ENCODE peak calls at places on chromosomes 2 and 18, in seven cellular contexts. I is GM13977, Q is cardiac muscle cell, A is MM.1S, T is frontal cortex, B is K562, K is lower lobe of right lung. V is an unnamed sample.

GRCh38 chr2:218228366-218229092 is 11.5 kb downstream of the ARPC2 start:
- DNase-seq in I (no peak), Q (no peak), A (no peak), T (no peak), B (no peak), K (no peak), V (no peak)

GRCh38 chr2:136295168-136295567 is 177.2 kb upstream of the CXCR4 start:
- DNase-seq in I (no peak), Q (no peak), A (no peak), T (no peak), B (no peak), K (no peak), V (no peak)

GRCh38 chr2:231714639-231715498 is 6.5 kb downstream of the PTMA start:
- DNase-seq in I (peak; percentile 76), Q (peak; percentile 93), A (peak; percentile 67), T (peak; percentile 58), B (peak; percentile 51), K (peak; percentile 78), V (peak; percentile 89)

GRCh38 chr2:233399306-233400225 is 45.3 kb downstream of the DGKD start:
- DNase-seq in I (no peak), Q (no peak), A (no peak), T (no peak), B (no peak), K (no peak), V (no peak)

GRCh38 chr2:156341482-156342251 is 9.1 kb upstream of the NR4A2 start:
- DNase-seq in I (peak; percentile 94), Q (peak; percentile 87), A (peak; percentile 98), T (peak; percentile 76), B (peak; percentile 91), K (peak; percentile 93), V (peak; percentile 98)

GRCh38 chr2:54499666-54500065 is 43.5 kb downstream of the SPTBN1 start:
- DNase-seq in I (no peak), Q (no peak), A (no peak), T (no peak), B (no peak), K (no peak), V (no peak)

GRCh38 chr18:31977270-31977872 is 34.4 kb upstream of the TRAPPC8 start:
- DNase-seq in I (no peak), Q (peak; percentile 53), A (peak; percentile 63), T (no peak), B (peak; percentile 60), K (no peak), V (no peak)

GRCh38 chr2:17479875-17480274 is 38.4 kb downstream of the RAD51AP2 start:
- DNase-seq in I (no peak), Q (no peak), A (no peak), T (no peak), B (no peak), K (no peak), V (no peak)

GRCh38 chr18:35634376-35634775 is 52.8 kb downstream of the GALNT1 start:
- DNase-seq in I (no peak), Q (no peak), A (no peak), T (no peak), B (no peak), K (no peak), V (no peak)

GRCh38 chr2:113877651-113878594 is 12.0 kb upstream of the ACTR3 start:
- DNase-seq in I (no peak), Q (no peak), A (no peak), T (no peak), B (peak; percentile 46), K (no peak), V (no peak)

GRCh38 chr2:174748948-174749347 is 15.3 kb downstream of the CHRNA1 start:
- DNase-seq in I (peak; percentile 43), Q (peak; percentile 74), A (peak; percentile 57), T (no peak), B (peak; percentile 81), K (no peak), V (no peak)

GRCh38 chr2:232829988-232830387 is 40.1 kb upstream of the SNORC start:
- DNase-seq in I (no peak), Q (no peak), A (no peak), T (no peak), B (no peak), K (no peak), V (no peak)

GRCh38 chr2:73920577-73921545 is 5.8 kb upstream of the DGUOK start:
- DNase-seq in I (no peak), Q (peak; percentile 57), A (no peak), T (no peak), B (peak; percentile 87), K (peak; percentile 69), V (no peak)

GRCh38 chr18:36829362-36830140 is 624 bp downstream of the KIAA1328 start:
- DNase-seq in I (no peak), Q (peak; percentile 14), A (no peak), T (peak; percentile 33), B (no peak), K (no peak), V (no peak)

GRCh38 chr18:50847192-50847591 is 27.4 kb upstream of the MRO start:
- DNase-seq in I (no peak), Q (no peak), A (no peak), T (no peak), B (no peak), K (no peak), V (no peak)

GRCh38 chr2:71894266-71894665 is 253.4 kb downstream of the CYP26B1 start:
- DNase-seq in I (peak; percentile 3), Q (no peak), A (no peak), T (no peak), B (no peak), K (no peak), V (peak; percentile 68)

GRCh38 chr2:223585691-223586090 is 16.5 kb downstream of the SCG2 start:
- DNase-seq in I (no peak), Q (no peak), A (no peak), T (no peak), B (no peak), K (no peak), V (no peak)

GRCh38 chr2:200624660-200625059 is 38.8 kb downstream of the AOX1 start:
- DNase-seq in I (no peak), Q (no peak), A (no peak), T (no peak), B (no peak), K (no peak), V (no peak)

GRCh38 chr2:102848366-102848839 is 86.6 kb downstream of the TMEM182 start:
- DNase-seq in I (peak; percentile 21), Q (peak; percentile 92), A (no peak), T (peak; percentile 49), B (peak; percentile 36), K (peak; percentile 87), V (peak; percentile 91)

GRCh38 chr2:234273887-234274584 is 222.8 kb downstream of the ARL4C start:
- DNase-seq in I (no peak), Q (no peak), A (no peak), T (no peak), B (no peak), K (no peak), V (no peak)

GRCh38 chr2:63643486-63643885 is 54.7 kb downstream of the MDH1 start:
- DNase-seq in I (no peak), Q (no peak), A (no peak), T (no peak), B (no peak), K (no peak), V (no peak)

GRCh38 chr18:76416935-76417334 is 78.1 kb downstream of the ZNF516 start:
- DNase-seq in I (no peak), Q (no peak), A (no peak), T (no peak), B (no peak), K (no peak), V (no peak)

GRCh38 chr18:74266161-74266560 is 25.6 kb downstream of the CYB5A start:
- DNase-seq in I (no peak), Q (no peak), A (no peak), T (no peak), B (no peak), K (no peak), V (no peak)

GRCh38 chr2:73971722-73972121 is 13.0 kb upstream of the TET3 start:
- DNase-seq in I (no peak), Q (no peak), A (no peak), T (no peak), B (no peak), K (no peak), V (no peak)

GRCh38 chr18:63511285-63511684 is 30.9 kb upstream of the SERPINB12 start:
- DNase-seq in I (no peak), Q (peak; percentile 63), A (peak; percentile 40), T (no peak), B (no peak), K (no peak), V (no peak)

GRCh38 chr18:44741551-44741950 is 60.9 kb downstream of the SETBP1 start:
- DNase-seq in I (no peak), Q (no peak), A (no peak), T (no peak), B (no peak), K (no peak), V (no peak)

GRCh38 chr2:110804915-110805314 is 72.5 kb downstream of the ACOXL start:
- DNase-seq in I (peak; percentile 72), Q (no peak), A (no peak), T (no peak), B (no peak), K (no peak), V (no peak)

GRCh38 chr2:36408198-36408703 is 52.7 kb downstream of the CRIM1 start:
- DNase-seq in I (no peak), Q (peak; percentile 13), A (no peak), T (no peak), B (no peak), K (no peak), V (no peak)

GRCh38 chr2:105872142-105872728 is 127.5 kb downstream of the NCK2 start:
- DNase-seq in I (no peak), Q (no peak), A (no peak), T (no peak), B (no peak), K (no peak), V (no peak)

GRCh38 chr2:143034292-143035074 is 94.7 kb upstream of the ARHGAP15 start:
- DNase-seq in I (peak; percentile 53), Q (peak; percentile 81), A (peak; percentile 85), T (peak; percentile 19), B (peak; percentile 67), K (no peak), V (no peak)

GRCh38 chr2:57881998-57882884 is 164.4 kb upstream of the VRK2 start:
- DNase-seq in I (no peak), Q (no peak), A (no peak), T (no peak), B (no peak), K (no peak), V (no peak)

GRCh38 chr18:22871809-22872525 is 61.2 kb upstream of the RBBP8 start:
- DNase-seq in I (no peak), Q (no peak), A (peak; percentile 16), T (no peak), B (no peak), K (no peak), V (no peak)

GRCh38 chr2:25303517-25304338 is 38.0 kb downstream of the DNMT3A start:
- DNase-seq in I (no peak), Q (peak; percentile 46), A (no peak), T (no peak), B (no peak), K (no peak), V (no peak)

GRCh38 chr2:38178556-38179419 is 102.8 kb upstream of the CYP1B1 start:
- DNase-seq in I (no peak), Q (no peak), A (no peak), T (no peak), B (no peak), K (no peak), V (no peak)

GRCh38 chr2:228747478-228747877 is 523.6 kb downstream of the PID1 start:
- DNase-seq in I (no peak), Q (peak; percentile 21), A (no peak), T (no peak), B (no peak), K (no peak), V (no peak)

GRCh38 chr2:149068996-149069888 is 30.7 kb downstream of the LYPD6B start:
- DNase-seq in I (no peak), Q (no peak), A (no peak), T (no peak), B (no peak), K (no peak), V (no peak)

GRCh38 chr2:38268691-38269309 is 108.3 kb downstream of the ATL2 start:
- DNase-seq in I (no peak), Q (no peak), A (no peak), T (no peak), B (no peak), K (no peak), V (no peak)

GRCh38 chr2:104938226-104938941 is 84.5 kb downstream of the POU3F3 start:
- DNase-seq in I (peak; percentile 36), Q (no peak), A (no peak), T (no peak), B (no peak), K (no peak), V (no peak)